ENCODE peak calls at places on chromosomes 1 and 21, in nine cellular contexts. Z is uterus, C is A549, F is transverse colon, E is ovary, O is heart left ventricle, B is K562, K is breast epithelium, Q is Peyer's patch. W is an unnamed sample. For H3K4me1, the result is how much of the 10 kb centered on the place peaks cover.

GRCh38 chr1:6049419-6049818 is 3.7 kb downstream of the KCNAB2 start:
- DNase-seq in Z (no peak), C (no peak), F (no peak), E (no peak), O (no peak), B (no peak), K (no peak), Q (no peak), W (no peak)

GRCh38 chr1:212701910-212702309 is 2.3 kb upstream of the BATF3 start:
- DNase-seq in Z (no peak), C (no peak), F (no peak), E (no peak), O (no peak), B (no peak), K (no peak), Q (no peak), W (no peak)

GRCh38 chr1:2233997-2234761 is 6.1 kb downstream of the SKI start:
- DNase-seq in Z (peak), C (no peak), F (peak), E (peak), O (peak), B (no peak), K (peak), Q (peak), W (no peak)

GRCh38 chr1:28297826-28298225 is 31.0 kb upstream of the MED18 start:
- DNase-seq in Z (no peak), C (no peak), F (no peak), E (no peak), O (no peak), B (no peak), K (no peak), Q (no peak), W (no peak)

GRCh38 chr1:225815526-225816178 is 5.7 kb downstream of the EPHX1 start:
- DNase-seq in Z (no peak), C (no peak), F (no peak), E (no peak), O (no peak), B (no peak), K (no peak), Q (no peak), W (no peak)

GRCh38 chr1:183106166-183106565 is 79.9 kb upstream of the LAMC2 start:
- DNase-seq in Z (no peak), C (no peak), F (no peak), E (no peak), O (no peak), B (no peak), K (no peak), Q (no peak), W (no peak)

GRCh38 chr1:226403522-226404034 is 4.3 kb downstream of the PARP1 start:
- DNase-seq in Z (no peak), C (peak), F (no peak), E (no peak), O (no peak), B (peak), K (no peak), Q (no peak), W (no peak)

GRCh38 chr1:2134604-2135307 is 59.8 kb downstream of the FAAP20 start:
- DNase-seq in Z (no peak), C (no peak), F (no peak), E (peak), O (no peak), B (no peak), K (no peak), Q (peak), W (no peak)

GRCh38 chr1:98001764-98002163 is 80.9 kb upstream of the DPYD start:
- DNase-seq in Z (no peak), C (no peak), F (no peak), E (no peak), O (no peak), B (no peak), K (no peak), Q (no peak), W (no peak)

GRCh38 chr1:27591622-27592021 is 12.3 kb downstream of the AHDC1 start:
- DNase-seq in Z (no peak), C (no peak), F (no peak), E (no peak), O (no peak), B (no peak), K (no peak), Q (no peak), W (no peak)

GRCh38 chr1:174682419-174683008 is 234.8 kb downstream of the GPR52 start:
- DNase-seq in Z (no peak), C (no peak), F (no peak), E (no peak), O (no peak), B (no peak), K (no peak), Q (no peak), W (no peak)

GRCh38 chr1:69846267-69846666 is 278.5 kb downstream of the LRRC7 start:
- DNase-seq in Z (no peak), C (no peak), F (no peak), E (no peak), O (no peak), B (no peak), K (no peak), Q (no peak), W (no peak)

GRCh38 chr1:203031467-203031866 is 5.2 kb downstream of the PPFIA4 start:
- DNase-seq in Z (no peak), C (no peak), F (no peak), E (no peak), O (no peak), B (peak), K (no peak), Q (no peak), W (no peak)

GRCh38 chr1:37461698-37462436 is 12.5 kb upstream of the ZC3H12A start:
- DNase-seq in Z (no peak), C (no peak), F (no peak), E (no peak), O (no peak), B (no peak), K (no peak), Q (no peak), W (no peak)

GRCh38 chr1:115168026-115168425 is 78.7 kb upstream of the TSPAN2 start:
- DNase-seq in Z (no peak), C (no peak), F (no peak), E (no peak), O (no peak), B (no peak), K (no peak), Q (no peak), W (no peak)

GRCh38 chr1:42085596-42085995 is 67.6 kb upstream of the GUCA2B start:
- DNase-seq in Z (no peak), C (no peak), F (no peak), E (no peak), O (no peak), B (no peak), K (no peak), Q (no peak), W (no peak)

GRCh38 chr1:109499661-109500536 is 6.0 kb downstream of the CYB561D1 start:
- DNase-seq in Z (no peak), C (no peak), F (peak), E (no peak), O (no peak), B (peak), K (no peak), Q (peak), W (no peak)

GRCh38 chr1:41357451-41358151 is 3.6 kb upstream of the FOXO6 start:
- DNase-seq in Z (peak), C (no peak), F (no peak), E (no peak), O (peak), B (peak), K (no peak), Q (peak), W (no peak)

GRCh38 chr1:10663668-10664035 is 132.8 kb downstream of the CASZ1 start:
- DNase-seq in Z (peak), C (no peak), F (peak), E (peak), O (peak), B (no peak), K (no peak), Q (no peak), W (no peak)

GRCh38 chr1:64318428-64318827 is 115.0 kb downstream of the UBE2U start:
- DNase-seq in Z (no peak), C (no peak), F (no peak), E (no peak), O (no peak), B (no peak), K (no peak), Q (no peak), W (no peak)

GRCh38 chr1:64664287-64664686 is 80.6 kb upstream of the RAVER2 start:
- DNase-seq in Z (no peak), C (no peak), F (no peak), E (no peak), O (no peak), B (no peak), K (no peak), Q (no peak), W (no peak)

GRCh38 chr1:206808615-206809014 is 36.3 kb upstream of the IL10 start:
- DNase-seq in Z (no peak), C (no peak), F (peak), E (no peak), O (no peak), B (peak), K (no peak), Q (no peak), W (no peak)

GRCh38 chr1:156643266-156644092 is 1.6 kb downstream of the BCAN start:
- DNase-seq in Z (no peak), C (no peak), F (no peak), E (no peak), O (no peak), B (no peak), K (no peak), Q (no peak), W (no peak)

GRCh38 chr1:42165511-42166210 is 1.1 kb upstream of the GUCA2A start:
- DNase-seq in Z (no peak), C (peak), F (peak), E (no peak), O (peak), B (no peak), K (peak), Q (peak), W (no peak)

GRCh38 chr1:150563340-150564038 is 14.3 kb downstream of the ADAMTSL4 start:
- DNase-seq in Z (peak), C (no peak), F (peak), E (peak), O (peak), B (peak), K (no peak), Q (peak), W (no peak)

GRCh38 chr1:55542901-55543504 is 327.8 kb upstream of the USP24 start:
- DNase-seq in Z (no peak), C (no peak), F (no peak), E (no peak), O (no peak), B (no peak), K (no peak), Q (no peak), W (no peak)

GRCh38 chr1:54791880-54792522 is 9.1 kb downstream of the TTC22 start:
- DNase-seq in Z (no peak), C (peak), F (no peak), E (no peak), O (no peak), B (peak), K (no peak), Q (no peak), W (no peak)

GRCh38 chr1:203551550-203551949 is 57.6 kb downstream of the OPTC start:
- DNase-seq in Z (no peak), C (no peak), F (no peak), E (no peak), O (no peak), B (no peak), K (no peak), Q (no peak), W (no peak)

GRCh38 chr1:183058835-183059234 is 35.6 kb downstream of the LAMC1 start:
- DNase-seq in Z (no peak), C (no peak), F (no peak), E (no peak), O (no peak), B (no peak), K (no peak), Q (no peak), W (no peak)

GRCh38 chr1:15314328-15315281 is 67.6 kb downstream of the FHAD1 start:
- DNase-seq in Z (no peak), C (no peak), F (no peak), E (no peak), O (no peak), B (no peak), K (no peak), Q (no peak), W (no peak)

GRCh38 chr1:112818990-112819689 is 104.0 kb upstream of the PPM1J start:
- DNase-seq in Z (no peak), C (no peak), F (no peak), E (no peak), O (peak), B (peak), K (no peak), Q (no peak), W (no peak)

GRCh38 chr1:74779750-74780149 is 46.8 kb downstream of the TYW3 start:
- DNase-seq in Z (no peak), C (no peak), F (no peak), E (no peak), O (no peak), B (no peak), K (no peak), Q (no peak), W (no peak)

GRCh38 chr1:74771913-74772515 is 39.1 kb downstream of the TYW3 start:
- DNase-seq in Z (no peak), C (peak), F (no peak), E (no peak), O (no peak), B (peak), K (no peak), Q (no peak), W (no peak)

GRCh38 chr1:74773540-74773939 is 40.6 kb downstream of the TYW3 start:
- DNase-seq in Z (no peak), C (no peak), F (no peak), E (no peak), O (no peak), B (no peak), K (no peak), Q (no peak), W (no peak)

GRCh38 chr1:74772945-74773344 is 40.0 kb downstream of the TYW3 start:
- DNase-seq in Z (no peak), C (no peak), F (no peak), E (no peak), O (no peak), B (no peak), K (no peak), Q (no peak), W (no peak)

DNA sequence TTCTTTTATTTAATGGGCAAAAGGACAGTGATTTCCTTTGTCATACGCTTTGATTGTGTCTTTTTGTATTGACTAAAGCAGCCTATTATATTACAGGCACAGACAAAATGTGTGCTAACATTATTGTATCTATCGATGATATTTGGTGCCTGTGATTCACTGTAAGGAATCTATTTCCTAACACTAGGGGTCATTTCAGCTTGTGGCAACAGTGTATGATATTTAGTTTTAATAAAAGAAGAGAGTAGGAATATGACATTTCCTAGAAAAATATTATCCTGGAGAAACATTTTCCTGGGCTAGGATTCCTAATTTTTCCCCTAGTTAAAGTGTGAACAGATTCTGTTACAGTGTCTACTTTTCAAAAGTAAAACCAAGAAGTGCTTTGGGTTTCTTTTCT is 42.8 kb downstream of the TYW3 start:
- DNase-seq in Z (no peak), C (no peak), F (no peak), E (no peak), O (no peak), B (no peak), K (no peak), Q (no peak), W (no peak)
- TF ChIP-seq CTCF in Z (no peak), C (no peak), F (no peak), E (no peak), O (no peak), B (no peak), K (no peak), Q (no peak), W (no peak)

GRCh38 chr1:1055841-1056736 is 18.0 kb downstream of the RNF223 start:
- DNase-seq in Z (no peak), C (no peak), F (no peak), E (no peak), O (no peak), B (no peak), K (no peak), Q (no peak), W (no peak)

GRCh38 chr1:1059494-1060280 is 14.4 kb downstream of the RNF223 start:
- DNase-seq in Z (peak), C (peak), F (peak), E (peak), O (peak), B (peak), K (peak), Q (peak), W (no peak)

GRCh38 chr1:1058921-1059493 is 15.1 kb downstream of the RNF223 start:
- DNase-seq in Z (no peak), C (no peak), F (no peak), E (no peak), O (no peak), B (peak), K (no peak), Q (peak), W (no peak)

GRCh38 chr1:1060281-1061000 is 13.7 kb downstream of the RNF223 start:
- DNase-seq in Z (no peak), C (no peak), F (no peak), E (no peak), O (no peak), B (no peak), K (no peak), Q (no peak), W (no peak)

DNA sequence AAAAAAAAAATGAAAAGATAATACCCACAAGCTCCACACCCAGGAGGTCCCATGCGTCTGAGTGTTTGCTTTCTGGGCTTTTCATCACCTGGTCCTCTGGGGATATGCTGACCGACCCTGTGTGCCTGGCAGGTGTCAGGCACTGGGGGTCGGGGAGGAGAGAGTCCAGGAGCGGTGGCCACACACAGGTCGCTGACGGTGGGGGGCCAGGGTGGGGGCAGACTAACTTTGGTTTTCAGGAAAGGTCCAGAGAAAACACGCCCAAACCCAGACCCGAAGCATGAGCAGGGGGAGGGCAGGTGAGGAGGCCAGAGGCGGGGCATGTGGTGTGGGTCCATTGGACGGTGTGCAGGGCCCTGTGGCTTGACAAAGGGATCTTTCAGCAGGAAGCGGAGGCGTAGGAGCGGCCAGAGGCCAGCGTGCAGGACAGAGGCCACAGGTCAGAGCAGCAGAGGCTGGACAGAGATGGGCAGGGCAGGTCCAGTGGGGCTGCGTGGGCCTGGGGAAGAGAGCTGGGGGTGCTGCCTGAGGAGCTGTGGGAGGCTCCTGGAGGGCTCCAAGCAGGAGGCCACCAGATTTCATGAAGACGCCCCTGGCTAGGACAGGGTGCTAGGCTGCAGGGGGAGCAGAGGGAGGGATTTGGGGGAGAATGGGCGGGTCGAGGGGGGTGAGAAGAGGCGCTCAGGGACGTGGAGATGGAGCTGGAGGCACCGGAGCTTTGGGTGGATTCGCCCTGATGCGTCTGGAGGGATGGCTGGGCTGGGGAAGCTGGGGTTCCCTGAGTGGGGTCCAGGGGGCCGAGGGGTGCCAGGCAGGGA is 15.8 kb downstream of the RNF223 start:
- DNase-seq in Z (no peak), C (no peak), F (no peak), E (no peak), O (no peak), B (peak), K (no peak), Q (no peak), W (no peak)
- TF ChIP-seq POLR2A in Z (no peak), C (no peak), F (no peak), E (no peak), O (no peak), B (no peak), K (no peak), Q (no peak), W (no peak)

GRCh38 chr21:33380483-33380998 is 22.7 kb upstream of the IFNGR2 start:
- DNase-seq in Z (peak), C (peak), F (peak), E (peak), O (peak), B (peak), K (peak), Q (peak), W (peak)

GRCh38 chr21:33374080-33374873 is 28.9 kb upstream of the IFNGR2 start:
- DNase-seq in Z (no peak), C (peak), F (peak), E (peak), O (peak), B (peak), K (no peak), Q (peak), W (no peak)

GRCh38 chr21:33377221-33377620 is 26.0 kb upstream of the IFNGR2 start:
- DNase-seq in Z (no peak), C (no peak), F (no peak), E (no peak), O (no peak), B (no peak), K (no peak), Q (no peak), W (no peak)

GRCh38 chr21:33374874-33375644 is 28.2 kb upstream of the IFNGR2 start:
- DNase-seq in Z (no peak), C (no peak), F (no peak), E (no peak), O (no peak), B (no peak), K (no peak), Q (no peak), W (no peak)

DNA sequence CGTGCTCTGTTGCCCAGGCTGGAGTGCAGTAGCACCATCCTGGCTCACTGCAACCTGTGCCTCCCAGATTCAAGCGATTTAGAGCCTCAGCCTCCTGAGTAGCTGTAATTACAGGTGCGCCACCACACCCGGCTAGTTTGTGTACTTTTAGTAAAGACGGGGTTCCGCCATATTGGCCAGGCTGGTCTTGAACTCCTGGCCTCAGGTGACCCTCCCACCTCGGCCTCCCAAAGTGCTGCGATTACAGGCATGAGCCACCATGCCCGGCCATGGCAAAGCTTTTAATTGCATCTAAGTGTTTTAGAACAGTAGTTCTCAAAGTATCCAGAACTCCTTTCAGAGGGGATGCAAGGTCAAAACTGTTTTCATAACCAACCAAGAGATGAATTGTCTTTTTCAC is 25.1 kb upstream of the IFNGR2 start:
- DNase-seq in Z (no peak), C (no peak), F (no peak), E (no peak), O (no peak), B (no peak), K (no peak), Q (no peak), W (no peak)
- H3K4me1 ChIP-seq in Z (under half), C (under half), F (under half), E (under half), O (under half), B (under half), K (under half), Q (under half), W (under half)

GRCh38 chr1:62040450-62040849 is 154.2 kb upstream of the L1TD1 start:
- DNase-seq in Z (no peak), C (no peak), F (no peak), E (no peak), O (no peak), B (no peak), K (no peak), Q (no peak), W (no peak)

GRCh38 chr1:62034790-62035189 is 159.9 kb upstream of the L1TD1 start:
- DNase-seq in Z (no peak), C (no peak), F (no peak), E (no peak), O (no peak), B (no peak), K (no peak), Q (no peak), W (no peak)

GRCh38 chr1:62040973-62041372 is 153.7 kb upstream of the L1TD1 start:
- DNase-seq in Z (no peak), C (no peak), F (no peak), E (no peak), O (no peak), B (no peak), K (no peak), Q (no peak), W (no peak)

GRCh38 chr1:62038594-62039284 is 155.9 kb upstream of the L1TD1 start:
- DNase-seq in Z (no peak), C (peak), F (no peak), E (no peak), O (no peak), B (peak), K (no peak), Q (no peak), W (no peak)

DNA sequence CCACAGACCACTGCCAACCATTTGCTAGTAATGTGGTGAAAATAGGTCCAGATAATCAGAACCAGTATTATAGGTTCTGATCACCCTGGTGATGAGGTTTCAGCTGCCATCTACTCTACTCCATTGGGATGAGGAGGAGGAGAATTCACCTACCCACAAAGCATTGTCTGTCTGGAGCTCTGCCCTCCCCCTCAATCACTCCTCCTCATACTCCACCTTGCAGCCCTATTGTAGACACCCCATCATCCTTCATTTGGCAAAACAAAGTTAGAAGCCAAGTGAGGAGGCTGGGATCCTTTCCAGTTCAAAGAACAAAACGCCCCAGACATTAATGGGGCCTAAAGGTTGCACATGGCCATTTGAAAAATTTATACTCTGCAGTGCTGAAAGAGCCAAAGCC is 157.4 kb upstream of the L1TD1 start:
- DNase-seq in Z (no peak), C (no peak), F (no peak), E (no peak), O (no peak), B (no peak), K (no peak), Q (no peak), W (no peak)
- TF ChIP-seq CTCF in Z (no peak), C (no peak), F (no peak), E (no peak), O (no peak), B (no peak), K (no peak), Q (no peak), W (no peak)

W was measured in esophagus squamous epithelium.